ENCODE peak calls at places on chromosomes 11 and 22, in four cellular contexts. U is HepG2, E is GM12878, M is K562. H is an unnamed sample.

GRCh38 chr11:62554377-62554776 is 7.8 kb upstream of the AHNAK start:
- DNase-seq in M (no peak), U (no peak), E (no peak), H (no peak)

GRCh38 chr11:75625970-75626691 is 42.7 kb downstream of the MAP6 start:
- DNase-seq in E (no peak), M (no peak), U (no peak), H (peak)

GRCh38 chr11:28542556-28542955 is 434.4 kb downstream of the METTL15 start:
- DNase-seq in M (no peak), E (no peak), U (no peak), H (no peak)

GRCh38 chr11:5196067-5196466 is 4.4 kb downstream of the OR51V1 start:
- DNase-seq in U (no peak), M (peak), E (no peak), H (no peak)

GRCh38 chr11:69704508-69705245 is 855 bp upstream of the FGF19 start:
- DNase-seq in U (no peak), E (no peak), M (peak), H (peak)

GRCh38 chr11:75667831-75668507 is 869 bp downstream of the MAP6 start:
- DNase-seq in U (no peak), M (no peak), E (no peak), H (peak)

GRCh38 chr11:93393386-93393785 is 62.8 kb downstream of the DEUP1 start:
- DNase-seq in U (no peak), M (no peak), E (no peak), H (no peak)

GRCh38 chr11:3745161-3745560 is 52.2 kb downstream of the NUP98 start:
- DNase-seq in U (no peak), M (no peak), E (no peak), H (no peak)

GRCh38 chr11:2801711-2802388 is 83.7 kb downstream of the CDKN1C start:
- DNase-seq in E (no peak), M (no peak), U (no peak), H (no peak)

GRCh38 chr11:19632435-19632834 is 80.2 kb upstream of the NAV2 start:
- DNase-seq in U (no peak), M (no peak), E (no peak), H (no peak)

GRCh38 chr11:14908214-14908880 is 16.3 kb upstream of the CYP2R1 start:
- DNase-seq in M (peak), E (no peak), U (peak), H (peak)

GRCh38 chr11:112805658-112806057 is 155.6 kb upstream of the NCAM1 start:
- DNase-seq in E (no peak), U (no peak), M (no peak), H (no peak)

GRCh38 chr11:78961938-78962701 is 387.5 kb upstream of the NARS2 start:
- DNase-seq in U (no peak), E (no peak), M (peak), H (no peak)

GRCh38 chr11:25423436-25424184 is 908.3 kb upstream of the ANO3 start:
- DNase-seq in E (no peak), M (no peak), U (no peak), H (no peak)

GRCh38 chr11:61042961-61043540 is 59.2 kb upstream of the CD5 start:
- DNase-seq in E (peak), M (no peak), U (no peak), H (no peak)

GRCh38 chr11:70804174-70804855 is 406.0 kb downstream of the CTTN start:
- DNase-seq in U (no peak), E (no peak), M (no peak), H (no peak)

GRCh38 chr11:18634140-18635032 is at the start of gene SPTY2D1:
- DNase-seq in E (peak), U (peak), M (peak), H (peak)

DNA sequence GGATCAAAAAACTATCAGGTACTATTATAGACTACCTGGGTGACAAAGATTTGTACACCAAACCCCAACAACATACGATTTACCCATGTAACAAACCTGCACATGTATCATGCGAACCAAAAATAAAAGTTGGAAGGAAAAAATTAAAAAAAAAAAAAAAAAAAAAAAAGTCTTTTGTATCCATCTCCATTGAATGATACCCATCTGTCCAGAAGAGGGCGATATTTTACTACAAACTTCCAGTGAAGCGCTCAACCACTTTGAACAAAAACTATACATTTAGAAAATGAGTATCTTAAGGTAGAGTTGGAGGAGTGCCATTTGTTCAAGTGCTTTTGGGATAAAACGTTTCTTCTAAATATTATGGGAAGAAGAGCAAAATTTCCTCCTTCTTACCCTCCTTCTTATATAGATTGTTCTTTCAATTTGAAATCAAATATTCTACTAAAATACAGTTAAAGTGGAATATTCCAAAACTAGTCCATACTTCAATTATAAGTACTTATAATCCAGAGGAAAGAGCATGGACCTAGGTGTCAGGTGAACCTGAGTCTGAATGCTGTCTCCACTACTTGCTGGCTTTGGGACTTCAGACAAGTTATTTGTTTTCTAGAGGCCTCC is 23.3 kb downstream of the ARL14EP start:
- DNase-seq in M (peak), E (no peak), U (peak), H (peak)
- TF ChIP-seq FOXK2 in M (no peak), E (no peak), U (no peak), H (no peak)

GRCh38 chr22:27801616-27802388 is at the start of gene MN1:
- DNase-seq in E (no peak), M (no peak), U (no peak), H (peak)
- TF ChIP-seq BHLHE40 in E (no peak), M (no peak), U (no peak), H (no peak)

DNA sequence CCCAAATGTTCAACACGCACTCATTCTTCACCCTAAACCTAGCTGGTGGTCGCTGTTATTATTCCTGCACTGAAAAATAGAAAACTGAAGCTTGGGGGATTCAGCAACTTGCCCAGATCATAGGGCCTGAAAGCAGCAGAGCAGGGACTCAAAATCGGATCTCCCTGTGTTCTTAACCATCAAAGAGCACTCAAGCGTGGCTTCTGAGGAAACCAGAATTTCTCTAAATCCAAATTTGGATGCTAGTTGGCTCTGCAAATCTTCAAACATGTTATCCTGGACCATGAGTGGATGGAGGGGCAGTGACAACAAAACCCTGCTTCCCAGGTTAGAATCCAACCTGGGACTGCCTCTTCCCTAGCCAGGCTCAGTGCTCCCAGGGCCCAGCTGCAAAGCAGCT is 11.6 kb upstream of the ARAP1 start:
- DNase-seq in E (no peak), M (no peak), U (no peak), H (no peak)
- TF ChIP-seq FOXK2 in E (no peak), M (no peak), U (no peak), H (no peak)

GRCh38 chr22:29479417-29480261 is at the start of gene NEFH:
- DNase-seq in E (no peak), M (peak), U (no peak), H (no peak)
- TF ChIP-seq BHLHE40 in E (no peak), M (no peak), U (no peak), H (no peak)

GRCh38 chr11:17259519-17259918 is 17.0 kb upstream of the NUCB2 start:
- DNase-seq in U (no peak), E (no peak), M (no peak), H (no peak)

GRCh38 chr11:17259931-17260499 is 16.5 kb upstream of the NUCB2 start:
- DNase-seq in M (peak), E (no peak), U (no peak), H (no peak)

GRCh38 chr11:17258670-17259069 is 17.9 kb upstream of the NUCB2 start:
- DNase-seq in E (no peak), U (no peak), M (peak), H (no peak)

GRCh38 chr11:17257200-17257599 is 19.3 kb upstream of the NUCB2 start:
- DNase-seq in E (no peak), U (no peak), M (no peak), H (no peak)

DNA sequence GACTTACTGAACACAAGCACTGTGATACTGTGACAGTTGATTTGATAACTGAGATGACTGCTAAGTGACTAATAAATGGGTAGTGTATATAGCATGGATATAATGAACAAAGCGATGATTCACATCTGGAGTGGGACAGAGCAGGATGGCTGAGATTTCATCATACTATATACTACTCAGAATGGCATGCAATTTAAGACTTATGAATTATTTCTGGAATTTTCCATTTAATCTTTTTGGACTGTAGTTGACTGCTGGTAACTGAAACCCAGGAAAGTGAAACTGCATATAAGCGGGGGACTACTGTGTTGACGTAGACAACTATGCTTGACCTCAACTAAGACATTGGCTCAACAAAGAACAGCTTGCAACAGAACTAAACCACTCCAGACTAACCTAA is 20.0 kb upstream of the NUCB2 start:
- DNase-seq in M (no peak), E (no peak), U (no peak), H (no peak)
- TF ChIP-seq FOXK2 in M (no peak), E (no peak), U (no peak), H (no peak)

GRCh38 chr22:32646476-32646875 is 155.0 kb upstream of the TIMP3 start:
- DNase-seq in E (no peak), M (no peak), U (no peak), H (no peak)
- TF ChIP-seq BHLHE40 in E (no peak), M (no peak), U (no peak), H (no peak)

GRCh38 chr11:128678017-128678416 is 15.9 kb upstream of the FLI1 start:
- DNase-seq in E (no peak), M (no peak), U (no peak), H (no peak)
- TF ChIP-seq FOXK2 in E (no peak), M (no peak), U (no peak), H (no peak)

DNA sequence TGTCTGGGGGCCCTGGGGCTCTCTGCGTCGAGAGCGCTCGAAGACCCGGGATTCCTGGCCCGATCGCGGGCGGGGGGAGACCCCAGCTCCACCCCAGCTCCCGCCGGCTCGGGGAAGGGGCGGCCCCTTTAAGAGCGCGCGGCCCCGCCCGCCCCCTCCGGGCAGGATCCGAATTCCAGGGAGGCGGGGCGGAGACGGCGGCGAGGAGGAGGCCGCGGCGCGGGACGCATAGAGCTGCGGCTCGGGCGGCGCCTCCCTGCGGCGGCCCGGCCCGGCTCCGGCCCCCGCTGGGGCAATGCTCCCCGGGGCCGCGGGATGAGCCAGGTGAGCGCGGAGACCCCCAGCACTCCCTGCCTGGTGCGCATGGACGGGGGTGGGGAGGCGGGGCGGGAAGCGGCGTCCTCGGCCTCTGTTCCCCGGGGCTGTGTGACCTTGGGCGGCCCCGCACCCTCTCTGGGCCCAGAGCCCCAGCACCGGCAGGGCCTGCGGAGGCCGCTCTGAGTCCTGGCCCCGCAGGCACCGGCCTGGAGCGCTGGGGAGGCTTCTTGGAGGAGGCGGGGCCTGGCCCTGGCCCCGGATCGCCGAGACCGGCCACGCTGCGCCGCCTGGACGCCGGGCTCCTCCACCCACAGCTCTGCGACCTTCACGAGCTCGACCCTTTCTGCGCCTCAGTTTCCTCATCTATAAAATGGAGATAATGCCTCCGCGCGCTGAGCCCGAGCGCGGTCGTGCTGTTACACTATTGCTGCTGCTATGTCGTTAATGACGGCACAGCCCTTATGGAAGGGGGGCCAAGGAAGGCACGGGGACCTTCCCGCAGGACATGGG is 594 bp downstream of the GAS2L1 start:
- DNase-seq in M (peak), U (peak), E (no peak), H (peak)
- TF ChIP-seq BHLHE40 in M (no peak), U (no peak), E (no peak), H (no peak)

GRCh38 chr11:125086633-125087296 is 23.7 kb downstream of the SLC37A2 start:
- DNase-seq in U (no peak), E (no peak), M (no peak), H (no peak)
- TF ChIP-seq FOXK2 in U (no peak), E (no peak), M (no peak), H (no peak)